ENCODE peak calls at places on chromosomes 3 and 15, in four cellular contexts. Q, L, W and Z are unnamed samples.

GRCh38 chr15:74378853-74379252 is 11.4 kb upstream of the CYP11A1 start:
- DNase-seq in L (no peak), Q (no peak), W (peak; percentile 21), Z (no peak)

GRCh38 chr15:99507732-99508571 is 57.8 kb upstream of the MEF2A start:
- DNase-seq in L (no peak), W (no peak), Q (no peak), Z (no peak)

GRCh38 chr3:168881804-168882203 is 781.7 kb downstream of the MECOM start:
- DNase-seq in L (no peak), W (peak; percentile 41), Q (no peak), Z (no peak)

GRCh38 chr15:38454687-38455071 is 752 bp downstream of the FAM98B start:
- DNase-seq in W (no peak), L (no peak), Q (no peak), Z (no peak)

GRCh38 chr15:62119224-62119925 is 45.7 kb downstream of the C2CD4B start:
- DNase-seq in L (no peak), Q (no peak), W (peak; percentile 82), Z (no peak)

GRCh38 chr15:84791763-84792162 is 25.4 kb upstream of the ALPK3 start:
- DNase-seq in Q (no peak), W (no peak), L (no peak), Z (no peak)

GRCh38 chr15:77028451-77029165 is 33.7 kb downstream of the PSTPIP1 start:
- DNase-seq in L (no peak), W (no peak), Q (no peak), Z (no peak)

GRCh38 chr15:100898661-100899462 is 19.2 kb downstream of the ALDH1A3 start:
- DNase-seq in L (no peak), Q (no peak), W (no peak), Z (no peak)

GRCh38 chr3:171874251-171874679 is 31.1 kb downstream of the TMEM212 start:
- DNase-seq in Q (no peak), W (peak; percentile 64), L (no peak), Z (no peak)

GRCh38 chr3:9022305-9022985 is 59.2 kb upstream of the RAD18 start:
- DNase-seq in W (no peak), L (no peak), Q (no peak), Z (peak; percentile 37)

GRCh38 chr3:139346771-139347170 is 3.0 kb downstream of the MRPS22 start:
- DNase-seq in Q (no peak), L (no peak), W (no peak), Z (no peak)

GRCh38 chr3:62415312-62415791 is 42.0 kb upstream of the FEZF2 start:
- DNase-seq in L (peak; percentile 64), Q (no peak), W (no peak), Z (peak; percentile 83)

GRCh38 chr3:48301814-48302194 is 31.7 kb downstream of the SPINK8 start:
- DNase-seq in W (peak; percentile 45), Q (no peak), L (no peak), Z (no peak)

GRCh38 chr3:42367903-42368302 is 42.5 kb downstream of the LYZL4 start:
- DNase-seq in W (no peak), L (no peak), Q (no peak), Z (no peak)

GRCh38 chr3:197181751-197182150 is 116.7 kb downstream of the DLG1 start:
- DNase-seq in L (no peak), W (peak; percentile 9), Q (no peak), Z (no peak)

GRCh38 chr15:63156086-63156707 is 1.1 kb downstream of the RPS27L start:
- DNase-seq in Q (no peak), L (no peak), W (no peak), Z (no peak)

GRCh38 chr3:87468938-87469337 is 192.6 kb upstream of the POU1F1 start:
- DNase-seq in L (no peak), W (peak; percentile 37), Q (no peak), Z (no peak)

GRCh38 chr3:29514170-29514569 is 233.3 kb downstream of the RBMS3 start:
- DNase-seq in W (no peak), Q (no peak), L (no peak), Z (no peak)

GRCh38 chr3:111688190-111688800 is 93.1 kb upstream of the ZBED2 start:
- DNase-seq in W (no peak), L (no peak), Q (no peak), Z (no peak)

GRCh38 chr3:197394464-197395321 is 96.3 kb upstream of the DLG1 start:
- DNase-seq in L (no peak), Q (peak; percentile 96), W (no peak), Z (no peak)

GRCh38 chr15:29094711-29095110 is 174.9 kb downstream of the NSMCE3 start:
- DNase-seq in Q (no peak), W (no peak), L (no peak), Z (no peak)

GRCh38 chr3:19065027-19065426 is 83.3 kb upstream of the KCNH8 start:
- DNase-seq in Q (no peak), W (no peak), L (no peak), Z (no peak)

GRCh38 chr15:65680544-65680943 is 58.8 kb downstream of the SLC24A1 start:
- DNase-seq in W (no peak), L (no peak), Q (no peak), Z (no peak)

DNA sequence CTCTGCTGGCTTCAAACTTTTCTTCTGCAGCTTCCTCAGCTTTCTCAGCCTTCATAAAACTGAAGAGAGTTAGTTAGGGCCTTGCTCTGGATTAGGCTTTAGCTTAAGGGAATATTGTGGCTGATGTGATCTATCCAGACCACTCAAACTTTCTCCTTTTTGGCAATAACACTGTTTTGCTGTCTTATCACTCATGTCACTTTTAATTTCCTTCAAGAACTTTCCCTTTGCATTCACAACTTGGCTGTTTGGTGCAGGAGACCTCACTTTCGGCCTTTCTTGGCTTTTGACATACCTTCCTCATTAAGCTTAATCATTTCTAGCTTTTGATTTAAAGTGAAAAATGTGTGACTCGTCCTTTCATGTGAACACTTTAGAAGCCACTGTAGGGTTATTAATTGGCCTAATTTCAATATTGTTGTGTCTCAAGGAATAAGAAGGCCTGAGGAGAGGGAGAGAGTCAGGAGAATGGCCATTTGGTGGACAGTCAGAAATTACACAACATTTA is 60.7 kb downstream of the SLC24A1 start:
- DNase-seq in W (no peak), Q (no peak), L (no peak), Z (no peak)
- TF ChIP-seq MAX in W (no peak), Q (no peak), L (no peak), Z (no peak)

GRCh38 chr3:36542186-36542585 is 161.9 kb downstream of the STAC start:
- DNase-seq in L (no peak), W (no peak), Q (no peak), Z (no peak)
- TF ChIP-seq MAX in L (no peak), W (no peak), Q (no peak), Z (no peak)

DNA sequence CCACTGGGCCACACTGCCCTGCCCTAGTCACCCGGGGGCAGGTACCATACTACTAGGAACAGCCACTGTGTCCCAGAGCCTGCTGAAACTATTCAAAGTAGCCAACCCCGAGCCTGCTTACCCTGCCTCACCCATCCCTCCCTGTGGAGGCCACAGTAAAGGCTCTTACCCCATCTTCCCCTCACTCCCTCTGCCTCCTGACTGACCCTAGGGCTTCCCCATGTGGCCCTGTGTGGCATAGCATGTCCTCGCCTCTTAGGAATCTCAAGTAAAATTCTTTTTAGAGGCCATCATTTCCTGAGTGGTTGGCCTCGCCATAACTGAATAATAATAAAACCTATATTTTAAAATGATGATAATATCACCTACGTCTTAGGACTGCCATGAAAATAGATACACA is 112.2 kb upstream of the SLC6A11 start:
- DNase-seq in L (peak; percentile 70), W (peak; percentile 52), Q (no peak), Z (peak; percentile 66)
- TF ChIP-seq MAX in L (no peak), W (no peak), Q (no peak), Z (no peak)

GRCh38 chr3:65732060-65732933 is 306.4 kb downstream of the MAGI1 start:
- DNase-seq in W (peak; percentile 43), Q (peak; percentile 3), L (no peak), Z (no peak)
- TF ChIP-seq MAX in W (no peak), Q (no peak), L (no peak), Z (no peak)

GRCh38 chr3:45207471-45207870 is 18.6 kb downstream of the TMEM158 start:
- DNase-seq in Q (no peak), W (no peak), L (no peak), Z (no peak)
- TF ChIP-seq MAX in Q (no peak), W (no peak), L (no peak), Z (no peak)